ENCODE peak calls at places on chromosomes 13 and 19, in seven cellular contexts. X is thoracic aorta, E is GM23338, W is pancreas, T is adrenal gland, I is small intestine, Q is transverse colon. C is an unnamed sample.

GRCh38 chr13:107185889-107186288 is 618.0 kb upstream of the ARGLU1 start:
- DNase-seq in X (no peak), E (no peak), W (no peak), T (no peak), I (no peak), Q (no peak), C (no peak)

GRCh38 chr13:110312669-110313031 is 5.6 kb downstream of the COL4A2 start:
- DNase-seq in X (no peak), E (no peak), W (no peak), T (no peak), I (no peak), Q (no peak), C (no peak)

GRCh38 chr13:59490651-59491050 is 673.1 kb downstream of the DIAPH3 start:
- DNase-seq in X (no peak), E (no peak), W (no peak), T (no peak), I (no peak), Q (no peak), C (no peak)

GRCh38 chr19:49190781-49191180 is 33.2 kb downstream of the TRPM4 start:
- DNase-seq in X (no peak), E (no peak), W (no peak), T (no peak), I (no peak), Q (no peak), C (no peak)

GRCh38 chr19:10418281-10419199 is 1.8 kb upstream of the PDE4A start:
- DNase-seq in X (no peak), E (peak; percentile 57), W (no peak), T (no peak), I (no peak), Q (no peak), C (no peak)

GRCh38 chr13:84609716-84610115 is 727.4 kb upstream of the SLITRK1 start:
- DNase-seq in X (no peak), E (no peak), W (no peak), T (no peak), I (no peak), Q (no peak), C (no peak)

GRCh38 chr19:56156768-56157167 is 15.7 kb downstream of the ZNF444 start:
- DNase-seq in X (no peak), E (no peak), W (peak; percentile 79), T (no peak), I (no peak), Q (peak; percentile 60), C (no peak)

GRCh38 chr13:44514278-44514677 is 61.9 kb downstream of the TSC22D1 start:
- DNase-seq in X (no peak), E (no peak), W (no peak), T (no peak), I (no peak), Q (no peak), C (no peak)

DNA sequence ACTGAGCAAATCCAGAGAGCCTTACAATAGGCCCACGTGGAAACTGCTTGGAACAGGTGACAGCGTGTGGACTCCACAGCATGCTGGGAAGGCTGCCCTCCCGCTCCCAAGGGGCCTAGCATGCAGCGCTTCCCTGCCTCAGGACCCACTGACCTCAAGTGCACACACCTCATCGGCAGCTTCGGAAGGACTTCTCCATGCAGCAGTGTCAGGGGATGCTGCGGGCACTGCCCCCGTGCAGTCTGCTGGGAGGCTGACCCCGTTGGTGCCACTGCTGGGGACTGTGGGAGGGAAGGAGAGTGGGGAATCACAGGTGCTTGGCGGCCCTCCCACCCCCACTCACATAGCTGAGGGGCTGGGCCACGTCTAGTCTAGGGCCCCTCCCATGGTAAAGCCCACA is 17.2 kb downstream of the CAPS start:
- DNase-seq in X (no peak), E (no peak), W (peak; percentile 54), T (no peak), I (no peak), Q (no peak), C (no peak)
- H3K4me1 ChIP-seq in X (peaks cover 6% of the 10 kb centered on the region), E (no peaks in the 10 kb centered on the region), W (peaks cover 2% of the 10 kb centered on the region), T (no peaks in the 10 kb centered on the region), I (no peaks in the 10 kb centered on the region), Q (peaks cover 21% of the 10 kb centered on the region), C (peaks cover 9% of the 10 kb centered on the region)

GRCh38 chr19:51983361-51983760 is 3.3 kb downstream of the ZNF350 start:
- DNase-seq in X (no peak), E (no peak), W (no peak), T (no peak), I (no peak), Q (no peak), C (no peak)
- H3K27ac ChIP-seq in X (no peak overlapping the region), E (no peak overlapping the region), W (no peak overlapping the region), T (no peak overlapping the region), I (no peak overlapping the region), Q (no peak overlapping the region), C (no peak overlapping the region)

GRCh38 chr19:40797166-40797962 is 1.6 kb upstream of the EGLN2 start:
- DNase-seq in X (no peak), E (no peak), W (no peak), T (no peak), I (no peak), Q (no peak), C (no peak)
- H3K4me1 ChIP-seq in X (peaks cover 33% of the 10 kb centered on the region), E (peaks cover 21% of the 10 kb centered on the region), W (peaks cover 28% of the 10 kb centered on the region), T (peaks cover 31% of the 10 kb centered on the region), I (peaks cover 9% of the 10 kb centered on the region), Q (peaks cover 37% of the 10 kb centered on the region), C (peaks cover 22% of the 10 kb centered on the region)

GRCh38 chr19:2382530-2383222 is 22.6 kb downstream of the TMPRSS9 start:
- DNase-seq in X (no peak), E (no peak), W (no peak), T (no peak), I (no peak), Q (no peak), C (no peak)

GRCh38 chr19:2387367-2388288 is 27.6 kb downstream of the TMPRSS9 start:
- DNase-seq in X (no peak), E (no peak), W (no peak), T (no peak), I (no peak), Q (no peak), C (no peak)

GRCh38 chr19:2381151-2381822 is 21.2 kb downstream of the TMPRSS9 start:
- DNase-seq in X (no peak), E (no peak), W (no peak), T (no peak), I (no peak), Q (no peak), C (no peak)

GRCh38 chr19:2389594-2389993 is 29.5 kb downstream of the TMPRSS9 start:
- DNase-seq in X (no peak), E (no peak), W (no peak), T (no peak), I (no peak), Q (no peak), C (no peak)

DNA sequence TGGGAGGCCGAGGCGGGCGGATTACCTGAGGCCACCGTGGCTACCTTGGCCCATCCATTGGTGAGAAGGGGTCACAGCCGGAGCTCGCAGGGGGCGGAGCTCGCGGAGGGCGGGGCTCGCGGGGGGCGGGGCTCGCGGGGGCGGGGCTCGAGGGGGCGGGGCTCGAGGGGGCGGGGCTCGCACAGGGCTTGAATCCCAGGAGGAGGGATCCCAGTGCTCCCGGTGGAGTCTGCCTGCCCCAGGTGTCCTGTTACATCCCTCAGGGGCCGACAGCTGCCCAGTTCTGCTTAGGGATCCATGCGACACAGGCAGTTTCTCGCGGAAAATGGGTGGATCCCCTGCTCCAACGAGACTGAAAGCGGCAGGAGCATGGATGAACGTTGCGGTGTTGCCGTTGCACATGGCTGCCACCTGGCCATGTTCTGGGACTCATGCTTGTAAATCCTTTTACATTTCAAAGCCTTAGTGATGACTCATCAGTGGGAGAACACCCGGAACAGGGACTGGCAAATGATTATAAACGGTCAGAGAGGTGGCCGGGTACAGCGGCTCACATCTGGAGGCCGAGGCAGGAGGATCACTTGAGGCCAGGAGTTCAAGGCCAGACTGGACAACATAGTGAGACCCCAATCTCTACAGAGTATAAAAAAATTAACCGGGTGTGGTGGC is 25.1 kb downstream of the TMPRSS9 start:
- DNase-seq in X (no peak), E (peak; percentile 91), W (peak; percentile 67), T (peak; percentile 78), I (peak; percentile 81), Q (peak; percentile 51), C (no peak)
- H3K27ac ChIP-seq in X (no peak overlapping the region), E (no peak overlapping the region), W (no peak overlapping the region), T (peak overlapping the region; percentile 63), I (no peak overlapping the region), Q (peak overlapping the region; percentile 48), C (no peak overlapping the region)